ENCODE peak calls at places on chromosomes 7 and 10, in six cellular contexts. One of them, this sample, is unnamed.

GRCh38 chr7:100247152-100247757 is 27.5 kb downstream of the PVRIG start:
- DNase-seq in cardiac fibroblast: peak
- DNase-seq in B cell: no peak
- DNase-seq in endothelial cell: peak
- DNase-seq in right cardiac atrium: no peak
- DNase-seq in fibroblast of the conjunctiva: peak
- DNase-seq in this sample: no peak

GRCh38 chr10:131726460-131726861 is 174.3 kb upstream of the PPP2R2D start:
- DNase-seq in cardiac fibroblast: peak
- DNase-seq in B cell: no peak
- DNase-seq in endothelial cell: no peak
- DNase-seq in right cardiac atrium: peak
- DNase-seq in fibroblast of the conjunctiva: no peak
- DNase-seq in this sample: peak

GRCh38 chr10:101292194-101293006 is 61.6 kb upstream of the BTRC start:
- DNase-seq in cardiac fibroblast: no peak
- DNase-seq in B cell: peak
- DNase-seq in endothelial cell: peak
- DNase-seq in right cardiac atrium: peak
- DNase-seq in fibroblast of the conjunctiva: no peak
- DNase-seq in this sample: peak

GRCh38 chr10:35794703-35795102 is 152.6 kb upstream of the FZD8 start:
- DNase-seq in cardiac fibroblast: peak
- DNase-seq in B cell: no peak
- DNase-seq in endothelial cell: no peak
- DNase-seq in right cardiac atrium: peak
- DNase-seq in fibroblast of the conjunctiva: no peak
- DNase-seq in this sample: no peak

GRCh38 chr7:99794585-99795502 is 10.9 kb upstream of the CYP3A4 start:
- DNase-seq in cardiac fibroblast: peak
- DNase-seq in B cell: no peak
- DNase-seq in endothelial cell: no peak
- DNase-seq in right cardiac atrium: no peak
- DNase-seq in fibroblast of the conjunctiva: no peak
- DNase-seq in this sample: no peak

GRCh38 chr7:80703272-80703671 is 64.8 kb downstream of the CD36 start:
- DNase-seq in cardiac fibroblast: peak
- DNase-seq in B cell: no peak
- DNase-seq in endothelial cell: no peak
- DNase-seq in right cardiac atrium: no peak
- DNase-seq in fibroblast of the conjunctiva: no peak
- DNase-seq in this sample: no peak

GRCh38 chr7:137818036-137818435 is 28.7 kb downstream of the DGKI start:
- DNase-seq in cardiac fibroblast: peak
- DNase-seq in B cell: no peak
- DNase-seq in endothelial cell: no peak
- DNase-seq in right cardiac atrium: no peak
- DNase-seq in fibroblast of the conjunctiva: no peak
- DNase-seq in this sample: no peak

GRCh38 chr7:154427527-154427926 is 375.3 kb downstream of the DPP6 start:
- DNase-seq in cardiac fibroblast: no peak
- DNase-seq in B cell: no peak
- DNase-seq in endothelial cell: no peak
- DNase-seq in right cardiac atrium: no peak
- DNase-seq in fibroblast of the conjunctiva: no peak
- DNase-seq in this sample: no peak

GRCh38 chr7:2001601-2002442 is 230.9 kb downstream of the MAD1L1 start:
- DNase-seq in cardiac fibroblast: no peak
- DNase-seq in B cell: no peak
- DNase-seq in endothelial cell: no peak
- DNase-seq in right cardiac atrium: peak
- DNase-seq in fibroblast of the conjunctiva: no peak
- DNase-seq in this sample: no peak

GRCh38 chr7:27962250-27962649 is 218.3 kb downstream of the JAZF1 start:
- DNase-seq in cardiac fibroblast: peak
- DNase-seq in B cell: no peak
- DNase-seq in endothelial cell: no peak
- DNase-seq in right cardiac atrium: no peak
- DNase-seq in fibroblast of the conjunctiva: no peak
- DNase-seq in this sample: no peak

GRCh38 chr7:90473819-90474218 is 4.4 kb downstream of the PTTG1IP2 start:
- DNase-seq in cardiac fibroblast: peak
- DNase-seq in B cell: no peak
- DNase-seq in endothelial cell: no peak
- DNase-seq in right cardiac atrium: no peak
- DNase-seq in fibroblast of the conjunctiva: no peak
- DNase-seq in this sample: no peak

GRCh38 chr10:47458466-47459154 is 25.3 kb downstream of the ANXA8 start:
- DNase-seq in cardiac fibroblast: peak
- DNase-seq in B cell: no peak
- DNase-seq in endothelial cell: no peak
- DNase-seq in right cardiac atrium: no peak
- DNase-seq in fibroblast of the conjunctiva: peak
- DNase-seq in this sample: no peak

GRCh38 chr7:130486114-130486962 is 5.5 kb upstream of the MEST start:
- DNase-seq in cardiac fibroblast: peak
- DNase-seq in B cell: peak
- DNase-seq in endothelial cell: peak
- DNase-seq in right cardiac atrium: peak
- DNase-seq in fibroblast of the conjunctiva: no peak
- DNase-seq in this sample: peak